ENCODE peak calls at places on chromosomes 16 and 17, in seven cellular contexts. One of them, this sample, is unnamed.

GRCh38 chr16:67516296-67517177 is 12.1 kb upstream of the RIPOR1 start:
- DNase-seq in right lobe of liver: no peak
- DNase-seq in lower leg skin: no peak
- DNase-seq in H54: no peak
- DNase-seq in ovary: no peak
- DNase-seq in NB4: no peak
- DNase-seq in body of pancreas: no peak
- DNase-seq in this sample: no peak

GRCh38 chr17:64174686-64175456 is 44.9 kb upstream of the ERN1 start:
- DNase-seq in right lobe of liver: no peak
- DNase-seq in lower leg skin: peak; percentile 64
- DNase-seq in H54: peak; percentile 32
- DNase-seq in ovary: no peak
- DNase-seq in NB4: peak; percentile 81
- DNase-seq in body of pancreas: no peak
- DNase-seq in this sample: no peak

GRCh38 chr17:10879110-10879509 is 41.2 kb upstream of the PIRT start:
- DNase-seq in right lobe of liver: no peak
- DNase-seq in lower leg skin: no peak
- DNase-seq in H54: no peak
- DNase-seq in ovary: no peak
- DNase-seq in NB4: peak; percentile 55
- DNase-seq in body of pancreas: no peak
- DNase-seq in this sample: no peak

GRCh38 chr16:13138528-13138927 is 237.1 kb downstream of the SHISA9 start:
- DNase-seq in right lobe of liver: no peak
- DNase-seq in lower leg skin: no peak
- DNase-seq in H54: no peak
- DNase-seq in ovary: no peak
- DNase-seq in NB4: no peak
- DNase-seq in body of pancreas: no peak
- DNase-seq in this sample: no peak

GRCh38 chr16:48936811-48937210 is 326.8 kb upstream of the N4BP1 start:
- DNase-seq in right lobe of liver: no peak
- DNase-seq in lower leg skin: no peak
- DNase-seq in H54: no peak
- DNase-seq in ovary: no peak
- DNase-seq in NB4: no peak
- DNase-seq in body of pancreas: no peak
- DNase-seq in this sample: no peak

GRCh38 chr16:70410736-70411135 is 28.2 kb downstream of the ST3GAL2 start:
- DNase-seq in right lobe of liver: peak; percentile 88
- DNase-seq in lower leg skin: no peak
- DNase-seq in H54: no peak
- DNase-seq in ovary: no peak
- DNase-seq in NB4: no peak
- DNase-seq in body of pancreas: no peak
- DNase-seq in this sample: no peak

GRCh38 chr16:72797606-72798005 is 250.3 kb downstream of the ZFHX3 start:
- DNase-seq in right lobe of liver: no peak
- DNase-seq in lower leg skin: no peak
- DNase-seq in H54: no peak
- DNase-seq in ovary: no peak
- DNase-seq in NB4: no peak
- DNase-seq in body of pancreas: no peak
- DNase-seq in this sample: no peak

GRCh38 chr17:42129109-42129837 is 6.7 kb downstream of the HSPB9 start:
- DNase-seq in right lobe of liver: peak; percentile 65
- DNase-seq in lower leg skin: no peak
- DNase-seq in H54: no peak
- DNase-seq in ovary: no peak
- DNase-seq in NB4: no peak
- DNase-seq in body of pancreas: no peak
- DNase-seq in this sample: peak; percentile 62

GRCh38 chr17:64780096-64781012 is 118.2 kb upstream of the SMURF2 start:
- DNase-seq in right lobe of liver: peak; percentile 73
- DNase-seq in lower leg skin: peak; percentile 68
- DNase-seq in H54: no peak
- DNase-seq in ovary: no peak
- DNase-seq in NB4: peak; percentile 20
- DNase-seq in body of pancreas: peak; percentile 59
- DNase-seq in this sample: no peak

GRCh38 chr17:57286372-57287105 is 30.2 kb downstream of the MSI2 start:
- DNase-seq in right lobe of liver: no peak
- DNase-seq in lower leg skin: no peak
- DNase-seq in H54: no peak
- DNase-seq in ovary: no peak
- DNase-seq in NB4: no peak
- DNase-seq in body of pancreas: no peak
- DNase-seq in this sample: no peak

GRCh38 chr16:19329932-19330331 is 44.4 kb downstream of the CLEC19A start:
- DNase-seq in right lobe of liver: no peak
- DNase-seq in lower leg skin: no peak
- DNase-seq in H54: peak; percentile 33
- DNase-seq in ovary: no peak
- DNase-seq in NB4: no peak
- DNase-seq in body of pancreas: no peak
- DNase-seq in this sample: no peak

GRCh38 chr16:73529303-73530012 is 481.5 kb upstream of the ZFHX3 start:
- DNase-seq in right lobe of liver: no peak
- DNase-seq in lower leg skin: no peak
- DNase-seq in H54: no peak
- DNase-seq in ovary: no peak
- DNase-seq in NB4: no peak
- DNase-seq in body of pancreas: no peak
- DNase-seq in this sample: no peak

GRCh38 chr17:7589204-7589868 is 558 bp downstream of the SOX15 start:
- DNase-seq in right lobe of liver: peak; percentile 80
- DNase-seq in lower leg skin: peak; percentile 80
- DNase-seq in H54: no peak
- DNase-seq in ovary: peak; percentile 87
- DNase-seq in NB4: no peak
- DNase-seq in body of pancreas: peak; percentile 80
- DNase-seq in this sample: peak; percentile 88

GRCh38 chr17:43477832-43478634 is 5.7 kb upstream of the DHX8 start:
- DNase-seq in right lobe of liver: no peak
- DNase-seq in lower leg skin: no peak
- DNase-seq in H54: no peak
- DNase-seq in ovary: no peak
- DNase-seq in NB4: no peak
- DNase-seq in body of pancreas: no peak
- DNase-seq in this sample: no peak

GRCh38 chr16:88453621-88454314 is 688 bp downstream of the ZFPM1 start:
- DNase-seq in right lobe of liver: no peak
- DNase-seq in lower leg skin: no peak
- DNase-seq in H54: no peak
- DNase-seq in ovary: no peak
- DNase-seq in NB4: peak; percentile 68
- DNase-seq in body of pancreas: peak; percentile 44
- DNase-seq in this sample: no peak

GRCh38 chr16:88454315-88455057 is 1.4 kb downstream of the ZFPM1 start:
- DNase-seq in right lobe of liver: no peak
- DNase-seq in lower leg skin: no peak
- DNase-seq in H54: no peak
- DNase-seq in ovary: no peak
- DNase-seq in NB4: peak; percentile 78
- DNase-seq in body of pancreas: peak; percentile 54
- DNase-seq in this sample: no peak

GRCh38 chr16:88452485-88453216 is 429 bp upstream of the ZFPM1 start:
- DNase-seq in right lobe of liver: peak; percentile 99
- DNase-seq in lower leg skin: peak; percentile 96
- DNase-seq in H54: peak; percentile 100
- DNase-seq in ovary: peak; percentile 97
- DNase-seq in NB4: peak; percentile 95
- DNase-seq in body of pancreas: peak; percentile 99
- DNase-seq in this sample: peak; percentile 98

GRCh38 chr16:88451586-88452484 is 1.2 kb upstream of the ZFPM1 start:
- DNase-seq in right lobe of liver: no peak
- DNase-seq in lower leg skin: no peak
- DNase-seq in H54: no peak
- DNase-seq in ovary: no peak
- DNase-seq in NB4: peak; percentile 72
- DNase-seq in body of pancreas: no peak
- DNase-seq in this sample: no peak

DNA sequence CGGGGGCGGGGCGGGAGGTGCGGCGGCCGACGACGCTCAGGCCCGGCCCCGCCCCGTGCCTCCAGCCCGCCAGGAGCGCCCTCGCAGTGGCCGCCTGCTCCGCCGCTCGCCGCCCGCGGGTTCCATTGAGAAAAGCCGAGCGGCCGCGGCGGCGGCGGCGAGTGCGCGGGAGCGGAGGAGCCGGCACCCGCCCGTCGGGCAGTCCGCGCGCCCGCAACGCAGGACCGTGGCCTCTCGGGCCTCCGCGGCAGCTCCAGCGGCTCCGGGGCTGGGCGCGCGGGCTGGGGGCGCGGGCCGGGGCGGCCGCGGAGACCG is at the start of gene ZFPM1:
- DNase-seq in right lobe of liver: no peak
- DNase-seq in lower leg skin: no peak
- DNase-seq in H54: peak; percentile 96
- DNase-seq in ovary: no peak
- DNase-seq in NB4: no peak
- DNase-seq in body of pancreas: no peak
- DNase-seq in this sample: no peak
- TF ChIP-seq POLR2A in right lobe of liver: peak; percentile 79
- TF ChIP-seq POLR2A in lower leg skin: no peak
- TF ChIP-seq POLR2A in H54: peak; percentile 72
- TF ChIP-seq POLR2A in ovary: no peak
- TF ChIP-seq POLR2A in NB4: peak; percentile 39
- TF ChIP-seq POLR2A in body of pancreas: peak; percentile 53
- TF ChIP-seq POLR2A in this sample: peak; percentile 61

DNA sequence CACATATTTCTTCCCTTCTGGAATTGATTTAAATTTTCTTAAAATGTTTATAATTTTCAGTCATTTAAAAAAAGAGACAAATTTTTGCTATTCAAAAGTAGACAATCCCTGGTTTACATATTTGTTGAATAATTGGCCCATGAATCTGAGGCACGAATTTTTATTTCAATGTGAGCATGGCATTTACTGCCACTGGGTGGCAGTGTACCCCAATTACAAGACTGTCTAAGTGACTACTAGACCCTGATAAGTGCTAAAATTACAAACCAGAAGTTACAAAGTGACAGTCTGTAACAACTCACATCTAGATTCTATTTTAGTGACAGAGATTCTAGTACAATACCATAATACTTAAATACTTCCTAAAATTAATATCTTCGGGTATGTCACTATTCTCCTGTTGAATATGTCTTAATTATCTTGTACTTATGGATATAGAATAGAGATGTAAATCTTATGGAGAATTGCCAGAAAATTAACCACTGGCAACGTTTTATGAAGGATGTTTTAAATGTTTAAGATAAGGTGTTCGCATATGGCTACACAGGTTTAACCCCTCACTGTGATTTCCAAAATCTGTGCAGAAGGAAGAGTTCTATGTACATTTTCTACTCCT is 235.8 kb downstream of the MAP2K4 start:
- DNase-seq in right lobe of liver: no peak
- DNase-seq in lower leg skin: no peak
- DNase-seq in H54: peak; percentile 14
- DNase-seq in ovary: peak; percentile 39
- DNase-seq in NB4: peak; percentile 55
- DNase-seq in body of pancreas: peak; percentile 34
- DNase-seq in this sample: peak; percentile 45
- TF ChIP-seq POLR2A in right lobe of liver: no peak
- TF ChIP-seq POLR2A in lower leg skin: no peak
- TF ChIP-seq POLR2A in H54: no peak
- TF ChIP-seq POLR2A in ovary: no peak
- TF ChIP-seq POLR2A in NB4: no peak
- TF ChIP-seq POLR2A in body of pancreas: no peak
- TF ChIP-seq POLR2A in this sample: no peak

DNA sequence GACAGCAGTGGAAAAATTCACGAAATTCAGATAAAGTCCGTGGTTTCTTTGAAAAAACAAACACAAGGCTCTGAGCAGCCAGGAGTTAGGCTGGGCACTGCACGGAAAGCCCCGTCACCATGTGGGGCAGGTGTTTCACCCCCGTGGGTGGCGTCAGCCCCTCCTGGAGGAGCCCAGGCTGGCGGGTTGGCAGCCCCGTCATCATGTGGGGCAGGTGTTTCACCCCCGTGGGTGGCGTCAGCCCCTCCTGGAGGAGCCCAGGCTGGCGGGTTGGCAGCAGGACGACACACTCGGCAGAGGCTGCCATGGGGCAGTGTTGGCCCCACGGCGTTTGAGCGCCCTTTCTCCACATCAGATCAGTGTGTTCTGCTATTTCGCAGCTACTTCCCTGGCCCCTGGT is 38.1 kb downstream of the ACSF3 start:
- DNase-seq in right lobe of liver: peak; percentile 35
- DNase-seq in lower leg skin: no peak
- DNase-seq in H54: no peak
- DNase-seq in ovary: no peak
- DNase-seq in NB4: no peak
- DNase-seq in body of pancreas: no peak
- DNase-seq in this sample: no peak
- TF ChIP-seq POLR2A in right lobe of liver: no peak
- TF ChIP-seq POLR2A in lower leg skin: no peak
- TF ChIP-seq POLR2A in H54: no peak
- TF ChIP-seq POLR2A in ovary: no peak
- TF ChIP-seq POLR2A in NB4: no peak
- TF ChIP-seq POLR2A in body of pancreas: no peak
- TF ChIP-seq POLR2A in this sample: no peak

GRCh38 chr16:74740795-74741304 is 33.8 kb downstream of the FA2H start:
- DNase-seq in right lobe of liver: peak; percentile 58
- DNase-seq in lower leg skin: peak; percentile 53
- DNase-seq in H54: peak; percentile 68
- DNase-seq in ovary: no peak
- DNase-seq in NB4: peak; percentile 25
- DNase-seq in body of pancreas: peak; percentile 87
- DNase-seq in this sample: no peak
- TF ChIP-seq POLR2A in right lobe of liver: no peak
- TF ChIP-seq POLR2A in lower leg skin: no peak
- TF ChIP-seq POLR2A in H54: no peak
- TF ChIP-seq POLR2A in ovary: no peak
- TF ChIP-seq POLR2A in NB4: no peak
- TF ChIP-seq POLR2A in body of pancreas: no peak
- TF ChIP-seq POLR2A in this sample: no peak

DNA sequence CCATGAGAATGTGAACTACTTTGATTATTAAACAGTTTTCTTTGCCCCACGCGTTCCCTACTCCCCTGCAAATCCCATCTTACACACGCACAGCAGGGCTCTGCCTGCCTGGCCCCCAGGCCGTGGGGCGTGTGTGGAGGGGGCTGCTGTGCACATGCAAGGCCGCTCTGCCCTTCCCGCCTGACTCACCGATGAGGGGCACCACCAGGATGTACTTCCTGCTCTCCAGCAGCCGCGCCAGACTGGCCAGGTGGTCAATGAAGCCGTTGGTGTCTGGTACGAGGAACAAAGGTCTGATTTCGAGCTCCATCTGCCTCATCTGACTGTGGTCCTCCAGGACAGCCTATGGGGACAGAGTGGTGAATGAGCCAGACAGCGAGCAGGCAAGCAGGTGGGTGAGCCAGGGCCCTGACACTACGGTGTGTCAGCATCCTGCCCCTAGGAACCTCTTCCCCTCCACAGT is 13.7 kb downstream of the HIC1 start:
- DNase-seq in right lobe of liver: no peak
- DNase-seq in lower leg skin: no peak
- DNase-seq in H54: no peak
- DNase-seq in ovary: peak; percentile 37
- DNase-seq in NB4: no peak
- DNase-seq in body of pancreas: no peak
- DNase-seq in this sample: no peak
- TF ChIP-seq POLR2A in right lobe of liver: no peak
- TF ChIP-seq POLR2A in lower leg skin: no peak
- TF ChIP-seq POLR2A in H54: no peak
- TF ChIP-seq POLR2A in ovary: no peak
- TF ChIP-seq POLR2A in NB4: no peak
- TF ChIP-seq POLR2A in body of pancreas: no peak
- TF ChIP-seq POLR2A in this sample: no peak

GRCh38 chr16:4538386-4539235 is at the start of gene CDIP1:
- DNase-seq in right lobe of liver: peak; percentile 98
- DNase-seq in lower leg skin: peak; percentile 97
- DNase-seq in H54: peak; percentile 63
- DNase-seq in ovary: peak; percentile 98
- DNase-seq in NB4: peak; percentile 97
- DNase-seq in body of pancreas: peak; percentile 98
- DNase-seq in this sample: peak; percentile 97
- TF ChIP-seq POLR2A in right lobe of liver: peak; percentile 96
- TF ChIP-seq POLR2A in lower leg skin: no peak
- TF ChIP-seq POLR2A in H54: peak; percentile 82
- TF ChIP-seq POLR2A in ovary: peak; percentile 89
- TF ChIP-seq POLR2A in NB4: peak; percentile 42
- TF ChIP-seq POLR2A in body of pancreas: peak; percentile 95
- TF ChIP-seq POLR2A in this sample: peak; percentile 96